ENCODE peak calls at places on chromosome 6, in four cellular contexts. Q is astrocyte, V is left ventricle myocardium inferior, J is adrenal gland. T is an unnamed sample. For H3K4me1, the result is how much of the 10 kb centered on the place peaks cover.

GRCh38 chr6:45327956-45328522 is at the start of gene RUNX2:
- DNase-seq in Q (peak), V (no peak), J (peak), T (no peak)

GRCh38 chr6:138988469-138988834 is 399 bp upstream of the REPS1 start:
- DNase-seq in Q (no peak), V (no peak), J (no peak), T (no peak)

GRCh38 chr6:145898376-145898775 is 65.8 kb downstream of the SHPRH start:
- DNase-seq in Q (no peak), V (no peak), J (no peak), T (no peak)

GRCh38 chr6:157597461-157598312 is 216.7 kb downstream of the ZDHHC14 start:
- DNase-seq in Q (no peak), V (peak), J (peak), T (no peak)

GRCh38 chr6:7920425-7920824 is 9.8 kb upstream of the TXNDC5 start:
- DNase-seq in Q (no peak), V (no peak), J (no peak), T (no peak)

GRCh38 chr6:112574190-112574589 is 227.1 kb downstream of the RFPL4B start:
- DNase-seq in Q (no peak), V (no peak), J (no peak), T (no peak)

GRCh38 chr6:169933251-169933821 is 181.9 kb downstream of the ERMARD start:
- DNase-seq in Q (no peak), V (no peak), J (no peak), T (no peak)

GRCh38 chr6:1247058-1247457 is 64.8 kb upstream of the FOXQ1 start:
- DNase-seq in Q (no peak), V (no peak), J (no peak), T (no peak)

GRCh38 chr6:139547082-139547776 is 172.8 kb upstream of the CITED2 start:
- DNase-seq in Q (no peak), V (no peak), J (no peak), T (no peak)

GRCh38 chr6:37731888-37732287 is 34.2 kb upstream of the MDGA1 start:
- DNase-seq in Q (no peak), V (no peak), J (no peak), T (no peak)

GRCh38 chr6:156562019-156562418 is 215.2 kb upstream of the ARID1B start:
- DNase-seq in Q (no peak), V (no peak), J (no peak), T (no peak)

GRCh38 chr6:147641511-147641910 is 133.0 kb downstream of the SAMD5 start:
- DNase-seq in Q (peak), V (no peak), J (no peak), T (no peak)

GRCh38 chr6:154950979-154951378 is 44.1 kb upstream of the TIAM2 start:
- DNase-seq in Q (no peak), V (no peak), J (no peak), T (no peak)

GRCh38 chr6:129683606-129684322 is 26.2 kb downstream of the ARHGAP18 start:
- DNase-seq in Q (peak), V (peak), J (peak), T (peak)

GRCh38 chr6:41047745-41048742 is 5.0 kb upstream of the APOBEC2 start:
- DNase-seq in Q (no peak), V (no peak), J (no peak), T (no peak)

GRCh38 chr6:41049955-41050354 is 3.0 kb upstream of the APOBEC2 start:
- DNase-seq in Q (no peak), V (no peak), J (no peak), T (no peak)

GRCh38 chr6:41046084-41046483 is 3.8 kb downstream of the TSPO2 start:
- DNase-seq in Q (no peak), V (no peak), J (no peak), T (no peak)

GRCh38 chr6:41051873-41052272 is 1.1 kb upstream of the APOBEC2 start:
- DNase-seq in Q (no peak), V (no peak), J (no peak), T (no peak)

DNA sequence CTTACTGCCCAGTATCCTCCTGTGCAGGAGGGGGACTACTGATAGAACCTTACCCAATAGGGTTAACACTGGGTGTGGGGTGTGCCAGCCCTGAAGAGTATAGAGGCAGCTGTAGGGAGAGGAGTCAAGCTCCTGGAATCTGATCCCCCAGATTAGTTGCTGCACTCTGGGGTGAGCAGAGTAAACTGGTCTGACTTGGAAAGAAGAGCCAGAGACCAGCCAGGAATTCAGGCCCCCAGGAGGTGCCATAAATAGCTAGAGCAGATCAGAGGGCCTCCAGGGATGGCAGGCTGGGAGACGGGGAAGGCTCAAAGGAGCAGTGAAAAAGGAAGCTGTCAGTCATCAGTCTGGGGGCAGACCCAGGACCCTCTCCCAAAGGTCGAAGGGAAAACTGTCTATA is 3.5 kb upstream of the APOBEC2 start:
- DNase-seq in Q (no peak), V (no peak), J (no peak), T (no peak)
- H3K4me1 ChIP-seq in Q (under half), V (half or more), J (under half), T (under half)

DNA sequence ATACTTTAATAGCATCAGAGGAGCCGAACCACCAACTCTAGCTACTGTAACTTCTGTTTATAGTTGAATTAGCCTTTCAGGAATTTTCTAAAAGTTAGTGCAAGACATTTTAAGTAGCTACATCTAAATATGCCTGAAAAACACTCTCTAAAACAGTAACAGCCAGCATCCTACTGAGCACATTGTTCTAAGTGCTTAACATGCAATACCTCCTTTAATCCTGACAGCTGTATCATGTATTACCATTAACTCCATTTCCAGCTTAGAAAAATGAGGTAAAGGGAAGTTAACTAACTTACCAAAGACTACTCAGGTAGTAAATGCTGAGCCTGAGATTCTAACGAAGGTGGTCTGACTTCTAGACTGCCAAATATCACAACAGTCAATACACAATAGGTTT is 120.7 kb downstream of the DST start:
- DNase-seq in Q (no peak), V (no peak), J (no peak), T (no peak)
- H3K4me1 ChIP-seq in Q (under half), V (half or more), J (half or more), T (under half)

GRCh38 chr6:2940851-2941250 is 30.5 kb downstream of the SERPINB6 start:
- DNase-seq in Q (no peak), V (no peak), J (no peak), T (no peak)

GRCh38 chr6:2938004-2938631 is 33.2 kb downstream of the SERPINB6 start:
- DNase-seq in Q (no peak), V (no peak), J (no peak), T (no peak)

GRCh38 chr6:2940010-2940850 is 31.1 kb downstream of the SERPINB6 start:
- DNase-seq in Q (no peak), V (no peak), J (no peak), T (no peak)

GRCh38 chr6:2938632-2939083 is 32.7 kb downstream of the SERPINB6 start:
- DNase-seq in Q (no peak), V (no peak), J (no peak), T (no peak)

DNA sequence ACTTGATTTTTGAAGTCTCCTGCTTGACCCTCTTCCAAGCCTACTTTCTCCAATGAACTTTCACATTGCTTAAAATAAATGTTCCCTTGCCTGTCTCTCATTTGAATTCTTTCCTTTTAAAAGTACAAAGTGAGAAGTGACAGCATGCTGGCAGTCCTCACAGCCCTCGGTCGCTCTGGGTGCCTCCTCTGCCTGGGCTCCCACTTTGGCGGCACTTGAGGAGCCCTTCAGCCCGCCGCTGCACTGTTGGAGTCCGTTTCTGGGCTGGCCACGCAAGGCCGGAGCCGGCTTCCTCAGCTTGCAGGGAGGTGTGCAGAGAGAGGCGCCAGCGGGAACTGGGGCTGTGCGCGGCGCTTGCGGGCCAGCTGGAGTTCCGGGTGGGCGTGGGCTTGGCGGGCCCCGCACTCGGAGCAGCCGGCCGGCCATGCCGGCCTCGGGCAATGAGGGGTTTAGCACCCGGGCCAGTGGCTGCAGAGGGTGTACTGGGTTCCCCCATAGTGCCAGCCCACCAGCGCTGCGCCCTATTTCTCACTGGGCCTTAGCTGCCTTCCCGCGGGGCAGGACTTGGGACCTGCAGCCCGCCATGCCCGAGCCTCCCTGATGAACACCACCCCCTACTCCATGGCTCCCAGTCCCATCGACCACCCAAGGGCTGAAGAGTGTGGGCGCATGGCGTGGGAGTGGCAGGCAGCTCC is 31.9 kb downstream of the SERPINB6 start:
- DNase-seq in Q (no peak), V (peak), J (no peak), T (no peak)
- H3K4me1 ChIP-seq in Q (under half), V (under half), J (under half), T (under half)

GRCh38 chr6:14091329-14091978 is 26.1 kb upstream of the CD83 start:
- DNase-seq in Q (no peak), V (no peak), J (no peak), T (no peak)

GRCh38 chr6:14092301-14092700 is 25.3 kb upstream of the CD83 start:
- DNase-seq in Q (no peak), V (no peak), J (no peak), T (no peak)

GRCh38 chr6:14086701-14087100 is 30.9 kb upstream of the CD83 start:
- DNase-seq in Q (peak), V (no peak), J (no peak), T (no peak)

GRCh38 chr6:14088600-14089168 is 28.9 kb upstream of the CD83 start:
- DNase-seq in Q (no peak), V (no peak), J (no peak), T (no peak)

DNA sequence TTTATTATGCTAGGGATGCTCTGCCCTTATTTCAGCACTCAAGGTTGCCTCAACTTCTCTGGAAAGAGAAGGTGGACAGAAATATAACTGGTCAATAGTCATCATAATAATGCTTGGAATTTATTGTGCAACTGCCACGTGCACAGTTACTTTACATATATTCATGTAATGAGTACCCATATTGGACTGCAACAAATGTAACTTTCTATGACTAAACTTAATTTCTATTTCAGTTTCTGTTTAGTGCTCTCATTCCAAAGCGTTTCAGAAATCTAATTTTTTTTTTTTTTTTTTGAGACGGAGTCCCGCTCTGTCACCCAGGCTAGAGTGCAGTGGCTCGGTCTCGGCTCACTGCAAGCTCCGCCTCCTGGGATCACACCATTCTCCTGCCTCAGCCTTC is 28.3 kb upstream of the CD83 start:
- DNase-seq in Q (no peak), V (no peak), J (no peak), T (no peak)
- H3K4me1 ChIP-seq in Q (under half), V (under half), J (under half), T (under half)

T was measured in RWPE2.